ENCODE peak calls at places on chromosomes 16 and 17, in seven cellular contexts. Z, B, L, U, R, E and V are unnamed samples.
A peak's percentile ranks its signal among the peaks of the same experiment; 100 is the strongest.

GRCh38 chr16:1687427-1688316 is 9.6 kb downstream of the JPT2 start:
- DNase-seq in L (no peak), B (no peak), Z (no peak), U (no peak), R (no peak), E (no peak), V (no peak)

GRCh38 chr17:82213251-82214011 is 789 bp upstream of the CCDC57 start:
- DNase-seq in L (peak; percentile 53), Z (peak; percentile 82), R (peak; percentile 43), E (no peak), B (no peak), U (peak; percentile 70), V (no peak)

GRCh38 chr16:29877266-29877961 is 14.4 kb upstream of the CDIPT start:
- DNase-seq in U (peak; percentile 66), E (no peak), R (no peak), B (no peak), Z (peak; percentile 44), L (peak; percentile 22), V (peak; percentile 52)

GRCh38 chr17:59423137-59423703 is 91.8 kb downstream of the YPEL2 start:
- DNase-seq in R (no peak), U (no peak), E (no peak), Z (peak; percentile 60), B (peak; percentile 57), L (no peak), V (no peak)

GRCh38 chr16:89656435-89657121 is 930 bp downstream of the CHMP1A start:
- DNase-seq in E (no peak), U (no peak), R (no peak), L (no peak), B (no peak), Z (no peak), V (peak; percentile 52)

GRCh38 chr17:43851744-43852143 is 4.8 kb downstream of the CD300LG start:
- DNase-seq in Z (no peak), L (no peak), B (no peak), E (no peak), U (no peak), R (no peak), V (no peak)

GRCh38 chr17:82110298-82110697 is 12.3 kb upstream of the FASN start:
- DNase-seq in B (no peak), L (no peak), Z (no peak), E (no peak), U (no peak), R (no peak), V (no peak)

GRCh38 chr16:15518412-15519351 is 84.3 kb downstream of the BMERB1 start:
- DNase-seq in E (no peak), R (no peak), Z (no peak), U (no peak), B (peak; percentile 77), L (no peak), V (no peak)

GRCh38 chr17:4364622-4365041 is 1.8 kb downstream of the UBE2G1 start:
- DNase-seq in U (no peak), Z (no peak), R (no peak), L (no peak), E (no peak), B (no peak), V (peak; percentile 46)

GRCh38 chr17:27609606-27610303 is 21.2 kb upstream of the LGALS9 start:
- DNase-seq in U (no peak), B (no peak), Z (no peak), L (no peak), R (peak; percentile 69), E (peak; percentile 14), V (peak; percentile 76)

GRCh38 chr16:73068546-73069401 is 20.8 kb upstream of the ZFHX3 start:
- DNase-seq in B (peak; percentile 73), Z (peak; percentile 90), L (no peak), E (peak; percentile 3), U (no peak), R (peak; percentile 57), V (peak; percentile 79)

GRCh38 chr17:74566132-74566753 is 1.1 kb downstream of the CD300H start:
- DNase-seq in B (peak; percentile 45), U (peak; percentile 51), E (peak; percentile 33), L (peak; percentile 13), Z (peak; percentile 72), R (peak; percentile 39), V (peak; percentile 52)

GRCh38 chr17:164536-165235 is 16.8 kb downstream of the DOC2B start:
- DNase-seq in B (peak; percentile 65), L (peak; percentile 11), Z (peak; percentile 51), E (peak; percentile 33), U (peak; percentile 20), R (peak; percentile 25), V (no peak)

GRCh38 chr16:2091722-2092620 is 43.7 kb downstream of the PKD1 start:
- DNase-seq in L (no peak), Z (no peak), R (peak; percentile 81), E (no peak), B (no peak), U (no peak), V (peak; percentile 80)

GRCh38 chr17:7043544-7044268 is at the start of gene SLC16A11:
- DNase-seq in R (peak; percentile 58), L (peak; percentile 26), Z (peak; percentile 43), E (no peak), B (peak; percentile 75), U (peak; percentile 36), V (peak; percentile 43)

GRCh38 chr17:38885728-38886642 is 16.1 kb downstream of the LASP1 start:
- DNase-seq in E (no peak), R (no peak), L (no peak), B (no peak), U (no peak), Z (no peak), V (no peak)